ENCODE peak calls at places on chromosomes 2 and 18, in nine cellular contexts. J, T, H, P, U, V, W, K and E are unnamed samples.

GRCh38 chr18:59547691-59548182 is 149.5 kb downstream of the CCBE1 start:
- ATAC-seq in J (peak; percentile 35), T (no peak), H (no peak), P (no peak), U (peak; percentile 55), V (no peak), W (peak; percentile 28), K (peak; percentile 76), E (no peak)

GRCh38 chr2:65277791-65278449 is 50.3 kb downstream of the ACTR2 start:
- ATAC-seq in J (no peak), T (no peak), H (no peak), P (peak; percentile 32), U (peak; percentile 75), V (peak; percentile 39), W (peak; percentile 32), K (peak; percentile 35), E (no peak)

GRCh38 chr2:158486970-158487325 is 30.2 kb downstream of the PKP4 start:
- ATAC-seq in J (no peak), T (no peak), H (peak; percentile 77), P (no peak), U (no peak), V (peak; percentile 36), W (no peak), K (peak; percentile 67), E (no peak)

GRCh38 chr18:48797841-48798255 is 152.9 kb downstream of the SMAD7 start:
- ATAC-seq in J (no peak), T (no peak), H (no peak), P (no peak), U (no peak), V (no peak), W (no peak), K (no peak), E (peak; percentile 24)

GRCh38 chr2:198316852-198317395 is 512.5 kb downstream of the PLCL1 start:
- ATAC-seq in J (no peak), T (no peak), H (no peak), P (peak; percentile 67), U (no peak), V (no peak), W (no peak), K (no peak), E (no peak)

GRCh38 chr2:25431604-25432003 is 89.9 kb upstream of the DNMT3A start:
- ATAC-seq in J (peak; percentile 98), T (no peak), H (no peak), P (no peak), U (no peak), V (no peak), W (no peak), K (no peak), E (no peak)

GRCh38 chr2:220277445-220277960 is 650.1 kb downstream of the SLC4A3 start:
- ATAC-seq in J (no peak), T (peak; percentile 81), H (peak; percentile 33), P (no peak), U (peak; percentile 88), V (peak; percentile 65), W (peak; percentile 94), K (peak; percentile 40), E (peak; percentile 79)

GRCh38 chr2:224666951-224667553 is 49.1 kb downstream of the CCDC195 start:
- ATAC-seq in J (no peak), T (no peak), H (no peak), P (no peak), U (no peak), V (no peak), W (no peak), K (no peak), E (no peak)

GRCh38 chr2:205975082-205975949 is 110.7 kb downstream of the INO80D start:
- ATAC-seq in J (no peak), T (no peak), H (no peak), P (peak; percentile 99), U (peak; percentile 85), V (peak; percentile 45), W (peak; percentile 90), K (peak; percentile 70), E (no peak)

GRCh38 chr2:39741871-39742270 is 37.2 kb downstream of the THUMPD2 start:
- ATAC-seq in J (no peak), T (no peak), H (no peak), P (no peak), U (peak; percentile 67), V (peak; percentile 73), W (no peak), K (no peak), E (no peak)

GRCh38 chr2:159012142-159012541 is 43.7 kb downstream of the TANC1 start:
- ATAC-seq in J (no peak), T (no peak), H (no peak), P (no peak), U (no peak), V (no peak), W (no peak), K (no peak), E (no peak)

GRCh38 chr2:109722026-109722425 is 72.1 kb upstream of the RGPD5 start:
- ATAC-seq in J (no peak), T (no peak), H (peak; percentile 10), P (peak; percentile 85), U (peak; percentile 80), V (no peak), W (peak; percentile 90), K (no peak), E (no peak)

GRCh38 chr2:174633621-174633927 is 36.0 kb upstream of the WIPF1 start:
- ATAC-seq in J (peak; percentile 39), T (peak; percentile 58), H (no peak), P (no peak), U (peak; percentile 23), V (no peak), W (peak; percentile 41), K (no peak), E (peak; percentile 19)

DNA sequence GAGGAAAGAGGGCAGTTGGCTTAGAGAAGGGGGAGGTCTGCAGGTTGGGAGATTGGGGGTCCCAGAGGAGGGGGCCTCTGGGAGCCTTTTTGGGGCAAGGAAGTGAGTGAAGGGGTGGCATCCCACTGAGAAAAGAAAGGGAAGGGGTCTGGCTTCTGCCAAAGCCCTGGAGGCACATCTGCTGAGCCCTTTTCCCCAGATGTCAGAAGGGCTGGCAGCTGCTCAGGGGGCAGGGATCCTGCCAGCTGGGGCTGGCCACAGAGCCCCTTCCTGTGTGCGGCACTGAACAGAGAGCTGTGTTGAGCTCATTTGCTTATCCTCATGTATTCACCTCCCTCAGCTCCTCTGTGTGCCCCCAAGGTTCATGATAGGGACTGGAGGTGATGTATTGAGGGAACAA is 54.5 kb downstream of the APOB start:
- ATAC-seq in J (peak; percentile 44), T (no peak), H (no peak), P (no peak), U (no peak), V (no peak), W (no peak), K (no peak), E (no peak)
- H3K27ac ChIP-seq in J (no peak overlapping the region), T (no peak overlapping the region), H (no peak overlapping the region), P (no peak overlapping the region), U (no peak overlapping the region), V (no peak overlapping the region), W (no peak overlapping the region), K (no peak overlapping the region), E (peak overlapping the region; percentile 86)

DNA sequence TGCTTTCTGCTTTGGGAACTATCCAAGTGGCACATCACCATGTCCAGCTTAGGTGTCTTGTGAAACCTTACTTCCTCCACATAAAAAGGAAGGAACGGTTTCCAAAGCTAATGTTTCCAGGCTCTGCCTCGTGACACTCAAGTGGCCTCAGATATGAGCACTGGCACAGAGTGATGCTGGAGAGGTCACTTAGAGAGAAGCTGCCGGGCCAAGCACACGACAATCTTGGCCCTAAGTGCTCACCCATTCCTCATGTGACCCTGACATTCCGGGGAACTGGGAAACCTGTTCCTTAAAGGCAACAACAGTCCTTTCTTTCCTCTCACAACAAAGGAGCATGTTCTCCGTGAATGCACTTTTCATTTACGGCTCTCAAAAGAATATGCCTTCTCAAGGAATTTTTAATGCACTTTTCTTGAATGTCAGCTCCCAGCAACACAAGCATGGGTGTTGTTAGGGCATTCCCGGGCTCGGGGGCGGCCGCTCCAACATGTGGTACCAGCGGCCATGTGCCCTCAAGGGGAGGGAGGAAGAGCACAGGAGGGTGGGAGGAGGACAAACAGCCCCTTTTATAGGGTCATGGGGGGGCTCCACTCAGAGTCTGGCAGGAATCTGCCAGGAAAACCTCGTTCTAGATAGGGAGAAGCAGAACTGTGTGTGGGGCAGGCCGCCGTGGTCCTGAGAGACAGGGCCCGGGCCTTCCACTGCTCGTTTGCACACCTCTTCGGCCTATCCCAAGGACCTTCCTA is 118.6 kb downstream of the MBP start:
- ATAC-seq in J (no peak), T (peak; percentile 74), H (no peak), P (no peak), U (peak; percentile 94), V (no peak), W (peak; percentile 73), K (no peak), E (peak; percentile 80)
- H3K27ac ChIP-seq in J (no peak overlapping the region), T (no peak overlapping the region), H (no peak overlapping the region), P (no peak overlapping the region), U (peak overlapping the region; percentile 63), V (no peak overlapping the region), W (no peak overlapping the region), K (no peak overlapping the region), E (peak overlapping the region; percentile 72)

GRCh38 chr2:152433289-152433688 is 98.3 kb downstream of the FMNL2 start:
- ATAC-seq in J (no peak), T (no peak), H (no peak), P (no peak), U (peak; percentile 78), V (no peak), W (peak; percentile 19), K (no peak), E (no peak)
- H3K27ac ChIP-seq in J (no peak overlapping the region), T (no peak overlapping the region), H (no peak overlapping the region), P (no peak overlapping the region), U (peak overlapping the region; percentile 14), V (peak overlapping the region; percentile 84), W (no peak overlapping the region), K (no peak overlapping the region), E (no peak overlapping the region)

DNA sequence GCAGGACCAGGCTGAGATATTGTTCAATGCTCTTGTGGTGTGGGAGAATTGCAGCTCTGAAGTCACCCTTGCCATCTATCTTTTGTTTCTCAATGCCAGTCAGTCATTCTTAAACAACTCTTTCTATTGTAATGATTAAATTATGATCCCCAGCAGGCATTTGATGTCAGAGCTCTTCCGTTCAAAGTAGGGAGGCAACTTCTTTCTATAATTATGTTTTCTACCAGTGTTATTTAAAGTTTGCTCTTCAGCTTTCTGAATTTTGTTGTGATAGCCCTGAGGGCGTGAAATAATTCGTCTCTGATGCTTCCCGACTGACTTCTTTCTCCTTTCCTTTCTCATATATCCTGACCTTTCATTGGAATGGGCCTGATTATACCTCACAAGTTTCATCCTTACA is 161.4 kb upstream of the KLHL14 start:
- ATAC-seq in J (no peak), T (no peak), H (no peak), P (no peak), U (no peak), V (no peak), W (no peak), K (no peak), E (no peak)
- H3K27ac ChIP-seq in J (no peak overlapping the region), T (no peak overlapping the region), H (no peak overlapping the region), P (no peak overlapping the region), U (no peak overlapping the region), V (no peak overlapping the region), W (no peak overlapping the region), K (no peak overlapping the region), E (no peak overlapping the region)

DNA sequence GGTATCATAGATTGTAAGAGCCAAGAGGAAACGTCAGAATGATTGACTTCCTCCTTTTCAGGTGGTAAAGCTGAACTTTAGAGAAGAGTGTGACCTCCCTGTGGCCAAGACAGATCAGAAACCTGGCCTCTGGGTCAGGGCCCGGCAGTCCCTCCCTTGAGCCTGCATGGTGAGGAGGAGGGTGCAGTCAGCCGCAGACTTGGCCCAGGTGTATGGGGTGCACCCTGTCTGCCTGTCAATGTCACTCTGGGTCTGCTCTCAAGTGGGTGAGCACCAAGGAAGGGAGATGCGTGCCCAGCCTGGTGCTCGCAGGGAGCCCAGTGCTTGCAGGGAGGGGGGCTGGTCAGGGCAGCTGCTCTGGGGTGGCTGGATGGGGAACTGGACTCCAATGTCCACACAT is 134.4 kb upstream of the SNTG2 start:
- ATAC-seq in J (no peak), T (no peak), H (no peak), P (no peak), U (no peak), V (no peak), W (no peak), K (no peak), E (no peak)
- H3K27ac ChIP-seq in J (no peak overlapping the region), T (no peak overlapping the region), H (no peak overlapping the region), P (no peak overlapping the region), U (no peak overlapping the region), V (no peak overlapping the region), W (no peak overlapping the region), K (no peak overlapping the region), E (no peak overlapping the region)